ENCODE peak calls at places on chromosomes 13 and 19, in six cellular contexts. A is heart left ventricle; P is AG04450; Y is AG04449; I is CD8-positive, alpha-beta memory T cell; T is IMR-90. V is an unnamed sample.

GRCh38 chr19:17225051-17225450 is 975 bp upstream of the OCEL1 start:
- DNase-seq in Y (no peak), T (no peak), I (no peak), A (no peak), P (no peak), V (no peak)

GRCh38 chr13:97616385-97616784 is 182.4 kb downstream of the RAP2A start:
- DNase-seq in P (no peak), I (no peak), A (no peak), Y (no peak), T (no peak), V (no peak)

GRCh38 chr13:44410328-44410859 is 36.8 kb downstream of the SERP2 start:
- DNase-seq in Y (no peak), P (no peak), A (no peak), I (no peak), T (no peak), V (no peak)

GRCh38 chr13:22064854-22065646 is 394.2 kb downstream of the FGF9 start:
- DNase-seq in I (no peak), P (no peak), A (no peak), Y (no peak), T (no peak), V (no peak)

GRCh38 chr13:104431895-104432294 is 1365.7 kb upstream of the SLC10A2 start:
- DNase-seq in Y (no peak), A (no peak), I (no peak), P (no peak), T (no peak), V (no peak)

GRCh38 chr13:72145383-72145782 is 278.4 kb upstream of the DACH1 start:
- DNase-seq in A (no peak), Y (no peak), P (no peak), I (no peak), T (no peak), V (no peak)

GRCh38 chr19:35124098-35125060 is 8.8 kb downstream of the FXYD3 start:
- DNase-seq in T (peak), P (peak), I (peak), Y (peak), A (peak), V (peak)

GRCh38 chr13:75637101-75637774 is 1.1 kb downstream of the LMO7 start:
- DNase-seq in A (no peak), T (no peak), Y (no peak), I (no peak), P (no peak), V (no peak)

GRCh38 chr19:2252481-2253105 is 3.5 kb downstream of the AMH start:
- DNase-seq in P (no peak), I (no peak), A (no peak), T (no peak), Y (no peak), V (no peak)
- H3K4me3 ChIP-seq in P (no peak), I (peak), A (no peak), T (no peak), Y (no peak), V (no peak)

DNA sequence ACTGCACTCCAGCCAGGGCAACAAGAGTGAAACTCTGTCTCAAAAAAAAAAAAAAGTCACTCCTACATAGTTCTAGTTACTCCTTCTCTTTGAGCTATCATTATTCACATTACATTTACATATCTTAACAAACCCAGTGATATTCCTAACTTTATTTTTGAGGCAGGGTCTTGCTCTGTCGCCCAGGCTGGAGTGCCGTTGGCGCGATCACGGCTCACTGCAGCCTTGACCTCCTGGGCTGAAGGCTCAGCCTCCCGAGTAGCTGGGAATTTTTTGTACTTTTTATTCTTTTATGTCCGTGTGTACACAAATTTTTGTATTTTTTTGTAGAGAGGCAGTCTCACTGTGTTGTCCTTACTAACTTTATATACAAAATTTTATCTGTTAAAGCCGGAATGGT is 587 bp upstream of the RPS15 start:
- DNase-seq in A (no peak), P (no peak), I (no peak), T (no peak), Y (no peak), V (no peak)
- H3K4me3 ChIP-seq in A (no peak), P (no peak), I (no peak), T (no peak), Y (no peak), V (no peak)

GRCh38 chr13:77916481-77916880 is 2.1 kb downstream of the EDNRB start:
- DNase-seq in P (no peak), T (no peak), A (no peak), I (no peak), Y (no peak), V (no peak)

GRCh38 chr13:77915676-77916075 is 3.0 kb downstream of the EDNRB start:
- DNase-seq in P (no peak), T (no peak), Y (no peak), I (no peak), A (no peak), V (no peak)

GRCh38 chr13:77919351-77920294 is 992 bp upstream of the EDNRB start:
- DNase-seq in I (no peak), P (no peak), Y (no peak), A (peak), T (peak), V (no peak)

GRCh38 chr13:77918391-77919261 is at the start of gene EDNRB:
- DNase-seq in A (peak), I (no peak), Y (no peak), T (peak), P (no peak), V (no peak)
- H3K4me3 ChIP-seq in A (peak), I (no peak), Y (no peak), T (peak), P (peak), V (peak)

GRCh38 chr13:70809588-70809987 is 701.3 kb upstream of the KLHL1 start:
- DNase-seq in T (no peak), A (no peak), P (no peak), I (no peak), Y (no peak), V (no peak)
- H3K4me3 ChIP-seq in T (no peak), A (no peak), P (no peak), I (no peak), Y (no peak), V (no peak)

GRCh38 chr19:51798127-51798526 is 3.2 kb downstream of the FPR3 start:
- DNase-seq in A (no peak), P (no peak), T (no peak), I (no peak), Y (no peak), V (no peak)
- H3K4me3 ChIP-seq in A (peak), P (no peak), T (no peak), I (no peak), Y (no peak), V (no peak)

GRCh38 chr13:33800646-33801186 is 17.2 kb upstream of the RFC3 start:
- DNase-seq in T (no peak), A (no peak), Y (no peak), I (no peak), P (no peak), V (no peak)
- H3K4me3 ChIP-seq in T (peak), A (no peak), Y (no peak), I (no peak), P (peak), V (no peak)

DNA sequence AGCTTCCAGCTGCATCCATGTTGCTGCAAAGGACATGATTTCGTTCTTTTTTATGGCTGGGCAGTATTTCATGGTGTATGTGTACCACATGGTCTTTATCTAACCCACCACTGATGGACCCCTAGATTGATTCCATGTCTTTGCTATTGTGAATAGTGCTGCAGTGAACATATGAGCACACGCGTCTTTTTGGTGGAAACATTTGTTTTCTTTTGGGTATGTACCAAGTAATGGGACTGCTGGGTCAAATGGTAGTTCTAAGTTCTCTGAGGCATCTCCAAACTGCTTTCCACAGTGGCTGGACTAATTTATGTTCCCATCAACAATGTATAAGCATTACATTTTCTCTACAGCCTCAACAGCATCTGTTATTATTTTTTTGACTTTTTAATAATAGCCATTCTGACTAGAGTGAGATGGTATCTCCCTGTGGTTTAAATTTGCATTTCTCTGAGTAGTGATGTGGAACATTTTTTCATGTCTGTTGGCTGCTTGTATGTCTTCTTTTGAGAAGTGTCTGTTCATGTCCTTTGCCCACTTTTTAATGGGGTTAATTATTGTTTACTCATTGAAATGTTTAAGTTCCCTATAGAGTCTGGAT is 6.8 kb upstream of the UBE2L5 start:
- DNase-seq in I (no peak), A (no peak), Y (no peak), P (no peak), T (no peak), V (no peak)
- H3K4me3 ChIP-seq in I (no peak), A (no peak), Y (no peak), P (no peak), T (no peak), V (no peak)

GRCh38 chr19:511101-511841 is 4.0 kb downstream of the TPGS1 start:
- DNase-seq in Y (no peak), P (no peak), I (peak), T (peak), A (peak), V (no peak)
- H3K4me3 ChIP-seq in Y (peak), P (no peak), I (peak), T (no peak), A (no peak), V (no peak)